ENCODE peak calls at places on chromosomes 11 and 22, in five cellular contexts. S is GM23248; I is heart left ventricle; K is CD8-positive, alpha-beta T cell; Z is tibial nerve. M is an unnamed sample.

GRCh38 chr22:23772315-23773246 is at the start of gene MMP11:
- DNase-seq in K (peak; percentile 47), S (peak; percentile 70), I (peak; percentile 74), Z (peak; percentile 49), M (peak; percentile 87)

GRCh38 chr22:31092161-31092560 is 11.0 kb downstream of the SMTN start:
- DNase-seq in K (no peak), S (no peak), I (no peak), Z (no peak), M (no peak)

GRCh38 chr11:128825050-128825806 is 41.9 kb downstream of the KCNJ1 start:
- DNase-seq in K (no peak), I (no peak), S (no peak), Z (no peak), M (no peak)

GRCh38 chr11:111097191-111097590 is 148.3 kb upstream of the POU2AF2 start:
- DNase-seq in S (no peak), K (no peak), Z (no peak), I (peak; percentile 41), M (peak; percentile 73)

GRCh38 chr11:59866397-59866796 is at the start of gene TCN1:
- DNase-seq in I (no peak), K (no peak), S (no peak), Z (no peak), M (no peak)

GRCh38 chr11:65585396-65586246 is 9.8 kb downstream of the EHBP1L1 start:
- DNase-seq in Z (no peak), S (no peak), K (no peak), I (peak; percentile 60), M (no peak)

GRCh38 chr11:16897460-16898061 is 116.7 kb downstream of the PLEKHA7 start:
- DNase-seq in K (no peak), Z (no peak), S (no peak), I (no peak), M (no peak)

GRCh38 chr11:132318421-132319157 is 948.2 kb downstream of the NTM start:
- DNase-seq in K (no peak), S (peak; percentile 67), Z (no peak), I (no peak), M (no peak)

GRCh38 chr22:20021196-20022181 is 579 bp downstream of the TANGO2 start:
- DNase-seq in K (no peak), I (peak; percentile 93), S (peak; percentile 91), Z (peak; percentile 50), M (peak; percentile 87)

GRCh38 chr22:30392661-30393321 is 4.0 kb upstream of the SEC14L2 start:
- DNase-seq in I (no peak), K (peak; percentile 7), Z (no peak), S (peak; percentile 40), M (peak; percentile 46)

GRCh38 chr22:36465232-36466021 is 16.0 kb downstream of the TXN2 start:
- DNase-seq in I (peak; percentile 90), K (no peak), S (peak; percentile 95), Z (no peak), M (peak; percentile 79)

GRCh38 chr11:69974528-69974927 is 103.6 kb upstream of the ANO1 start:
- DNase-seq in S (no peak), K (no peak), I (no peak), Z (no peak), M (no peak)

GRCh38 chr11:93689166-93689734 is 27.8 kb downstream of the CEP295 start:
- DNase-seq in S (no peak), K (no peak), I (no peak), Z (no peak), M (no peak)

GRCh38 chr22:19942886-19943664 is 1.5 kb upstream of the TXNRD2 start:
- DNase-seq in I (peak; percentile 42), Z (peak; percentile 63), K (no peak), S (peak; percentile 95), M (peak; percentile 45)

GRCh38 chr11:22787565-22788162 is 41.9 kb downstream of the SVIP start:
- DNase-seq in S (peak; percentile 72), I (no peak), Z (no peak), K (no peak), M (no peak)

GRCh38 chr11:8356731-8357504 is 93.2 kb upstream of the LMO1 start:
- DNase-seq in S (peak; percentile 64), I (peak; percentile 47), Z (peak; percentile 12), K (no peak), M (no peak)

GRCh38 chr11:127003260-127003981 is 2.9 kb upstream of the KIRREL3 start:
- DNase-seq in S (peak; percentile 81), I (no peak), Z (no peak), K (no peak), M (peak; percentile 79)

GRCh38 chr22:35917651-35918050 is 111.0 kb downstream of the RBFOX2 start:
- DNase-seq in K (no peak), S (no peak), I (no peak), Z (no peak), M (no peak)

GRCh38 chr11:27390959-27391326 is 27.9 kb upstream of the CCDC34 start:
- DNase-seq in K (no peak), S (peak; percentile 82), I (no peak), Z (no peak), M (no peak)

GRCh38 chr22:46537221-46537945 is at the start of gene CELSR1:
- DNase-seq in I (no peak), K (no peak), S (peak; percentile 50), Z (no peak), M (peak; percentile 80)

GRCh38 chr11:86138958-86139357 is 70.1 kb upstream of the PICALM start:
- DNase-seq in K (no peak), S (no peak), Z (no peak), I (no peak), M (no peak)

GRCh38 chr22:25992331-25992730 is 176.9 kb upstream of the SEZ6L start:
- DNase-seq in I (no peak), K (no peak), Z (no peak), S (no peak), M (no peak)

GRCh38 chr11:133078591-133079179 is 453.6 kb downstream of the OPCML start:
- DNase-seq in S (peak; percentile 71), K (no peak), Z (peak; percentile 51), I (no peak), M (no peak)

GRCh38 chr11:78069465-78069864 is 5.8 kb downstream of the THRSP start:
- DNase-seq in Z (no peak), K (no peak), S (no peak), I (no peak), M (no peak)

GRCh38 chr11:3984896-3985295 is 109.7 kb upstream of the RRM1 start:
- DNase-seq in K (peak; percentile 12), Z (no peak), S (no peak), I (no peak), M (no peak)

GRCh38 chr22:29266564-29267461 is 968 bp downstream of the RHBDD3 start:
- DNase-seq in Z (no peak), K (no peak), I (no peak), S (peak; percentile 46), M (no peak)

GRCh38 chr22:31752096-31752847 is 1.5 kb upstream of the DEPDC5 start:
- DNase-seq in S (no peak), K (no peak), Z (no peak), I (no peak), M (no peak)

GRCh38 chr11:66892926-66893325 is 36.1 kb downstream of the LRFN4 start:
- DNase-seq in Z (no peak), K (no peak), S (no peak), I (no peak), M (no peak)

GRCh38 chr11:10638285-10638684 is 55.3 kb downstream of the IRAG1 start:
- DNase-seq in I (no peak), K (no peak), S (peak; percentile 51), Z (peak; percentile 30), M (no peak)

GRCh38 chr11:69160296-69161116 is 4.8 kb downstream of the SMIM38 start:
- DNase-seq in I (no peak), K (no peak), S (no peak), Z (no peak), M (no peak)

GRCh38 chr11:44005076-44005800 is 42.5 kb upstream of the ACCSL start:
- DNase-seq in S (no peak), I (no peak), Z (no peak), K (no peak), M (no peak)

GRCh38 chr11:75140269-75141138 is 10.4 kb upstream of the SLCO2B1 start:
- DNase-seq in I (peak; percentile 73), K (peak; percentile 75), Z (peak; percentile 76), S (peak; percentile 57), M (no peak)

GRCh38 chr11:64263021-64263946 is 12.0 kb downstream of the PLCB3 start:
- DNase-seq in I (no peak), Z (no peak), K (no peak), S (peak; percentile 39), M (peak; percentile 69)

GRCh38 chr11:109867784-109868183 is 225.4 kb upstream of the ZC3H12C start:
- DNase-seq in Z (no peak), S (no peak), I (no peak), K (no peak), M (no peak)

GRCh38 chr22:29343313-29343805 is 27.9 kb upstream of the RASL10A start:
- DNase-seq in I (peak; percentile 81), K (no peak), Z (no peak), S (peak; percentile 29), M (peak; percentile 62)

DNA sequence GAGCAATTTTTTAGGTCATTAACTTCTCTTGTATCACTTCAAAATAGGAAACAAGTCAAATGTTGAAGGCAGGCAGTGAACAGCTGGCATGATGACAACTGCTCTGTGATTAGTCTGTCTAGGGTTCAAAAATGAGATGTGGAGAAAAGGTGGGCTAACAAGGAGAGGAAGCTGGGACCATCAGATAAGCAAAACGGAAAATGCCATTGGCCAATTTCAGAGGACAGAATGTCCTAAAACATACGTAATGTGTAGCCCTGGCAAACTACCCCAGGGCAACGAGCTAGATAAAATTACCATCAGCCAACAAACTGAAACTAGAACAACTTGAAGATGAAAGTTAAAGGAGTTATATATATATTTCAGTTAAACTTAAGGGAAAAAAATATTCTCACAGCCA is 93.2 kb downstream of the RELT start:
- DNase-seq in Z (peak; percentile 16), I (no peak), S (no peak), K (no peak), M (no peak)
- H3K4me3 ChIP-seq in Z (no peak overlapping the region), I (no peak overlapping the region), S (no peak overlapping the region), K (no peak overlapping the region), M (no peak overlapping the region)

GRCh38 chr22:17108256-17109112 is 12.7 kb downstream of the TMEM121B start:
- DNase-seq in K (no peak), Z (no peak), S (no peak), I (no peak), M (peak; percentile 83)
- H3K36me3 ChIP-seq in K (peaks cover 39% of the 10 kb centered on the region), Z (no peaks in the 10 kb centered on the region), S (no peaks in the 10 kb centered on the region), I (peaks cover 58% of the 10 kb centered on the region), M (no peaks in the 10 kb centered on the region)

GRCh38 chr11:121420398-121420797 is 31.7 kb upstream of the SORL1 start:
- DNase-seq in Z (no peak), S (no peak), I (no peak), K (no peak), M (no peak)
- H3K4me1 ChIP-seq in Z (no peaks in the 10 kb centered on the region), S (peaks cover 8% of the 10 kb centered on the region), I (peaks cover 20% of the 10 kb centered on the region), K (peaks cover 72% of the 10 kb centered on the region), M (peaks cover 18% of the 10 kb centered on the region)

GRCh38 chr22:39317756-39318506 is 1.5 kb downstream of the RPL3 start:
- DNase-seq in I (no peak), S (peak; percentile 81), Z (no peak), K (no peak), M (no peak)
- H3K4me3 ChIP-seq in I (peak overlapping the region; percentile 58), S (peak overlapping the region; percentile 99), Z (peak overlapping the region; percentile 76), K (peak overlapping the region; percentile 77), M (peak overlapping the region; percentile 76)

DNA sequence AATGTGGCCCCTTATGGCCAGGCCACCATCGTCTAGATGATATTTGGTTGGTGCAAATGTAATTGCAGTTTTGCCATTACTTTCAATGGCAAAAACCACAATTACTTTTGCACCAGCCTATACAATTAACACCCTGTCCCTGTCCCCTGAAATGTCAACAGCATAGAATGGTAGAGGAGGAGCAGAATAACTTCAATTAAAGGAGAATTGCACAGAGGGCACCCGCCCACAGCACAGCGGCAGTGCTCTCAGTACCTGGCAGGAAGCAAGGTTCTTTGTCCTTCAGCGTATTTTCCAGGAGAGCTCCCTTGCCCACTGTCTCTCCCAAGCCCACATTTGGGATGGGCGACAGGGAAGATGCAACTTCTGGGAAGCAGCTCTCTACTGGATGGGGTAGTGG is 115.3 kb downstream of the TRIM29 start:
- DNase-seq in S (no peak), K (no peak), I (no peak), Z (no peak), M (no peak)
- H3K36me3 ChIP-seq in S (no peaks in the 10 kb centered on the region), K (no peaks in the 10 kb centered on the region), I (no peaks in the 10 kb centered on the region), Z (no peaks in the 10 kb centered on the region), M (no peaks in the 10 kb centered on the region)